ENCODE peak calls at places on chromosome 20, in eight cellular contexts. N is stimulated activated CD4-positive, alpha-beta T cell treated with anti-CD3 and anti-CD28 coated beads, Interleukin-1b, Interleukin-23, amount 100 ng/mL, for 48 hours; I is LHCN-M2; J is epithelial cell of esophagus; D is HFF-Myc; E is CD4-positive, CD25-positive, alpha-beta regulatory T cell; B is CMK; Y is anterior cingulate cortex. V is an unnamed sample.

GRCh38 chr20:36267605-36268500 is 31.6 kb downstream of the AAR2 start:
- DNase-seq in D (no peak), E (no peak), J (no peak), B (no peak), Y (no peak), I (no peak), N (no peak), V (no peak)

GRCh38 chr20:36866681-36867485 is 9.1 kb upstream of the TLDC2 start:
- DNase-seq in E (no peak), Y (peak), B (no peak), J (no peak), I (no peak), N (no peak), D (no peak), V (no peak)

GRCh38 chr20:18279231-18279630 is 9.1 kb upstream of the ZNF133 start:
- DNase-seq in D (no peak), E (no peak), J (peak), N (peak), B (no peak), I (no peak), Y (no peak), V (no peak)

GRCh38 chr20:63215101-63216040 is 560 bp downstream of the YTHDF1 start:
- DNase-seq in D (no peak), E (peak), B (no peak), I (peak), Y (no peak), N (no peak), J (peak), V (no peak)

GRCh38 chr20:48139262-48140041 is 354.2 kb upstream of the SULF2 start:
- DNase-seq in B (no peak), N (no peak), J (peak), E (no peak), D (no peak), Y (no peak), I (no peak), V (no peak)

GRCh38 chr20:64203037-64203777 is 39.0 kb downstream of the MYT1 start:
- DNase-seq in I (no peak), D (no peak), N (no peak), J (no peak), E (no peak), B (no peak), Y (no peak), V (no peak)

GRCh38 chr20:23659989-23660837 is 22.5 kb upstream of the CST3 start:
- DNase-seq in E (no peak), Y (no peak), B (no peak), N (no peak), J (no peak), I (peak), D (no peak), V (no peak)

GRCh38 chr20:37142708-37143107 is 36.4 kb upstream of the RPN2 start:
- DNase-seq in I (no peak), J (peak), D (no peak), B (no peak), Y (no peak), E (no peak), N (no peak), V (no peak)

GRCh38 chr20:36631651-36632050 is 14.3 kb downstream of the SLA2 start:
- DNase-seq in D (no peak), Y (no peak), E (no peak), I (no peak), B (no peak), N (no peak), J (peak), V (no peak)